ENCODE peak calls at places on chromosomes 3 and 15, in nine cellular contexts. W is HFF-Myc, Z is foreskin fibroblast, U is endothelial cell, L is left ventricle myocardium inferior, V is breast epithelium, A is IMR-90, C is testis, D is GM23338. Q is an unnamed sample.

GRCh38 chr3:177150218-177150916 is 46.9 kb downstream of the TBL1XR1 start:
- DNase-seq in W (no peak), Z (no peak), U (no peak), L (no peak), V (no peak), A (no peak), C (no peak), D (no peak), Q (peak; percentile 34)

GRCh38 chr3:114706591-114707224 is 412.9 kb downstream of the TIGIT start:
- DNase-seq in W (peak; percentile 20), Z (peak; percentile 63), U (no peak), L (no peak), V (no peak), A (peak; percentile 86), C (no peak), D (no peak), Q (peak; percentile 11)

GRCh38 chr3:98901032-98901464 is 447 bp downstream of the DCBLD2 start:
- DNase-seq in W (no peak), Z (no peak), U (peak; percentile 55), L (peak; percentile 49), V (no peak), A (peak; percentile 47), C (peak; percentile 64), D (peak; percentile 80), Q (peak; percentile 60)

GRCh38 chr3:170690133-170690981 is 104.5 kb upstream of the SLC7A14 start:
- DNase-seq in W (no peak), Z (no peak), U (peak; percentile 71), L (peak; percentile 60), V (peak; percentile 54), A (peak; percentile 52), C (peak; percentile 80), D (peak; percentile 80), Q (peak; percentile 41)

GRCh38 chr3:110307065-110307809 is 764.4 kb upstream of the NECTIN3 start:
- DNase-seq in W (no peak), Z (peak; percentile 53), U (no peak), L (no peak), V (no peak), A (peak; percentile 85), C (no peak), D (no peak), Q (no peak)

GRCh38 chr15:37016287-37016686 is 84.1 kb downstream of the MEIS2 start:
- DNase-seq in W (peak; percentile 20), Z (peak; percentile 78), U (no peak), L (no peak), V (no peak), A (peak; percentile 81), C (peak; percentile 23), D (no peak), Q (peak; percentile 86)

GRCh38 chr3:76699846-76700245 is 340.1 kb upstream of the ROBO2 start:
- DNase-seq in W (no peak), Z (no peak), U (no peak), L (no peak), V (no peak), A (no peak), C (no peak), D (peak; percentile 25), Q (no peak)

GRCh38 chr3:17021614-17022013 is 136.9 kb downstream of the PLCL2 start:
- DNase-seq in W (no peak), Z (no peak), U (no peak), L (no peak), V (no peak), A (no peak), C (no peak), D (no peak), Q (no peak)

GRCh38 chr3:66220066-66220465 is 735 bp upstream of the SLC25A26 start:
- DNase-seq in W (no peak), Z (no peak), U (no peak), L (no peak), V (no peak), A (no peak), C (no peak), D (no peak), Q (no peak)

GRCh38 chr15:57667171-57667924 is 39.2 kb upstream of the POLR2M start:
- DNase-seq in W (peak; percentile 79), Z (peak; percentile 71), U (no peak), L (no peak), V (no peak), A (peak; percentile 71), C (no peak), D (peak; percentile 38), Q (peak; percentile 83)

GRCh38 chr15:70519616-70520015 is 243.7 kb downstream of the UACA start:
- DNase-seq in W (no peak), Z (no peak), U (no peak), L (no peak), V (no peak), A (no peak), C (no peak), D (no peak), Q (no peak)

GRCh38 chr15:68560501-68561113 is 18.2 kb upstream of the CORO2B start:
- DNase-seq in W (no peak), Z (no peak), U (no peak), L (no peak), V (peak; percentile 24), A (no peak), C (no peak), D (no peak), Q (no peak)

GRCh38 chr15:86362556-86362955 is 282.9 kb downstream of the AGBL1 start:
- DNase-seq in W (no peak), Z (no peak), U (no peak), L (no peak), V (no peak), A (no peak), C (no peak), D (no peak), Q (no peak)
- TF ChIP-seq CTCF in W (no peak), Z (no peak), U (no peak), L (no peak), V (no peak), A (no peak), C (no peak), D (no peak), Q (no peak)

GRCh38 chr3:54951405-54951804 is 23.5 kb upstream of the LRTM1 start:
- DNase-seq in W (peak; percentile 63), Z (peak; percentile 92), U (peak; percentile 72), L (peak; percentile 82), V (peak; percentile 54), A (peak; percentile 93), C (peak; percentile 78), D (peak; percentile 77), Q (peak; percentile 92)

GRCh38 chr3:54955496-54955895 is 27.6 kb upstream of the LRTM1 start:
- DNase-seq in W (no peak), Z (no peak), U (no peak), L (no peak), V (no peak), A (no peak), C (no peak), D (no peak), Q (no peak)

GRCh38 chr3:54955941-54956340 is 28.1 kb upstream of the LRTM1 start:
- DNase-seq in W (no peak), Z (no peak), U (no peak), L (no peak), V (no peak), A (no peak), C (no peak), D (no peak), Q (no peak)

GRCh38 chr3:54954516-54954915 is 26.7 kb upstream of the LRTM1 start:
- DNase-seq in W (no peak), Z (no peak), U (no peak), L (no peak), V (no peak), A (no peak), C (no peak), D (peak; percentile 63), Q (no peak)

DNA sequence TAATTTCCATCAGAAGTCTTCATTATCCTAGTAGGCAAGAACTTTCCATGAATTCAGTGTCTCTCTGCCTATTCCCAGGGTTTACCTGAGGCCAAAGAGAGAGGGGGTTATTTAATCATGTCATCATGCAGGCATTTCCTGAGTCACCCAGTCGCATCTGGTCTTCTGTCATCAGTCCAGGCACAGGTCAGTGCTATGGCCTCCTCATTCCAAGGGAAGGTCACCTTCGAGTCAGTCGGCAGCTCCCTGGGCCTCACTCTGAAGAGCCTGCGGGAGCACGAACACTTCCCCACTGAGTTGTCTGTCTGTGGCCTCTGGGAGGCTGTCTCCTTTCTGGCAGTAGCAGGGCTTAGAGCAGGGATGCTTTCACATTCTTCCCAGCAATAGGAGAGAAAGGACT is 26.2 kb upstream of the LRTM1 start:
- DNase-seq in W (peak; percentile 65), Z (peak; percentile 97), U (no peak), L (no peak), V (no peak), A (peak; percentile 92), C (no peak), D (peak; percentile 38), Q (peak; percentile 77)
- TF ChIP-seq CTCF in W (no peak), Z (peak; percentile 6), U (no peak), L (no peak), V (no peak), A (peak; percentile 21), C (no peak), D (no peak), Q (no peak)

GRCh38 chr15:74259821-74260502 is 23.8 kb downstream of the CCDC33 start:
- DNase-seq in W (no peak), Z (no peak), U (no peak), L (no peak), V (no peak), A (no peak), C (no peak), D (no peak), Q (no peak)
- TF ChIP-seq CTCF in W (no peak), Z (no peak), U (no peak), L (no peak), V (no peak), A (no peak), C (no peak), D (no peak), Q (no peak)

GRCh38 chr3:78281381-78281780 is 1241.5 kb downstream of the ROBO2 start:
- DNase-seq in W (no peak), Z (no peak), U (no peak), L (no peak), V (no peak), A (no peak), C (no peak), D (no peak), Q (no peak)

GRCh38 chr3:78285032-78285728 is 1245.3 kb downstream of the ROBO2 start:
- DNase-seq in W (no peak), Z (no peak), U (no peak), L (no peak), V (no peak), A (no peak), C (no peak), D (peak; percentile 30), Q (no peak)

GRCh38 chr3:78279066-78279465 is 1239.2 kb downstream of the ROBO2 start:
- DNase-seq in W (no peak), Z (no peak), U (no peak), L (no peak), V (no peak), A (no peak), C (no peak), D (no peak), Q (no peak)

GRCh38 chr3:78287085-78287484 is 1247.2 kb downstream of the ROBO2 start:
- DNase-seq in W (no peak), Z (peak; percentile 10), U (no peak), L (no peak), V (no peak), A (peak; percentile 29), C (no peak), D (no peak), Q (no peak)

DNA sequence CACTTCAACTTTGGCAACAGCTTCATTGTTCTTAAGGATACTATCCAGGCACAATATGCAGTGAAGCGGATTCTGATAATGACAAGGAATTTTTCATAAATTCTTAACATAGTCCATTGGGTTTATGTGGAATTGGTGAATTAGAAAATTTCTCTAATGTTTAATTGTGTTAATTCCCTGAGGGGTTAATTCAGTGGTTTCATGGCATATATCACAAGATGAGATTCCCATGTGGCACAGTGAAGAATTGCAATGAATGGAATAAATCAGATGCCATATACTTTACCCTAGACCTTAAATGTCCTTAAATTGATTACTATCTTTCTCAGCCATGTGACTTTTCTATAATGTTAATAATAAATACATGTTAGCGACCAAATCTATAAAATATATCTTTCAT is 1244.1 kb downstream of the ROBO2 start:
- DNase-seq in W (no peak), Z (no peak), U (no peak), L (no peak), V (no peak), A (no peak), C (no peak), D (no peak), Q (no peak)
- TF ChIP-seq CTCF in W (no peak), Z (no peak), U (peak; percentile 40), L (no peak), V (no peak), A (no peak), C (no peak), D (peak; percentile 42), Q (no peak)